ENCODE peak calls at places on chromosomes 6 and 20, in five cellular contexts. G is cardiac muscle cell, L is fibroblast of lung, N is pancreas, B is stomach. X is an unnamed sample.

GRCh38 chr6:121800047-121800446 is 364.6 kb downstream of the GJA1 start:
- DNase-seq in L (no peak), N (no peak), G (no peak), B (no peak), X (no peak)

GRCh38 chr6:16540804-16541752 is 220.2 kb downstream of the ATXN1 start:
- DNase-seq in N (no peak), B (no peak), L (peak; percentile 33), G (peak; percentile 35), X (peak; percentile 54)

GRCh38 chr6:7449018-7449417 is 59.4 kb downstream of the RIOK1 start:
- DNase-seq in B (no peak), L (no peak), N (no peak), G (no peak), X (no peak)

GRCh38 chr6:137793805-137794508 is 73.1 kb upstream of the TNFAIP3 start:
- DNase-seq in B (no peak), N (no peak), L (no peak), G (no peak), X (no peak)

GRCh38 chr20:44799691-44800090 is 10.7 kb downstream of the RIMS4 start:
- DNase-seq in L (no peak), N (no peak), G (no peak), B (no peak), X (no peak)

GRCh38 chr6:135750081-135750480 is 101.4 kb upstream of the PDE7B start:
- DNase-seq in L (no peak), N (no peak), B (no peak), G (peak; percentile 48), X (no peak)

GRCh38 chr6:157063176-157063934 is 260.0 kb downstream of the TMEM242 start:
- DNase-seq in B (no peak), N (no peak), L (no peak), G (no peak), X (no peak)

GRCh38 chr6:160992323-160993314 is 1.1 kb downstream of the MAP3K4 start:
- DNase-seq in G (peak; percentile 81), L (peak; percentile 84), B (peak; percentile 35), N (peak; percentile 55), X (peak; percentile 37)

GRCh38 chr6:136775548-136775947 is 16.7 kb downstream of the MAP3K5 start:
- DNase-seq in N (no peak), L (peak; percentile 39), B (no peak), G (peak; percentile 59), X (no peak)

GRCh38 chr6:111589366-111589765 is 16.3 kb downstream of the TRAF3IP2 start:
- DNase-seq in G (peak; percentile 85), B (no peak), N (no peak), L (peak; percentile 96), X (no peak)

GRCh38 chr20:7879883-7880282 is 60.4 kb downstream of the HAO1 start:
- DNase-seq in L (peak; percentile 34), G (peak; percentile 37), B (no peak), N (no peak), X (no peak)

GRCh38 chr6:10740061-10740460 is 7.5 kb upstream of the TMEM14B start:
- DNase-seq in G (no peak), B (no peak), L (no peak), N (no peak), X (no peak)

GRCh38 chr6:36073587-36073986 is 46.0 kb downstream of the MAPK14 start:
- DNase-seq in N (no peak), B (no peak), L (no peak), G (no peak), X (no peak)

GRCh38 chr6:136717297-136717990 is 74.8 kb downstream of the MAP3K5 start:
- DNase-seq in N (no peak), B (no peak), G (peak; percentile 56), L (peak; percentile 23), X (no peak)

GRCh38 chr6:151070666-151071065 is 169.1 kb upstream of the AKAP12 start:
- DNase-seq in G (peak; percentile 67), L (peak; percentile 87), B (no peak), N (no peak), X (no peak)

GRCh38 chr20:25030649-25031026 is 27.3 kb downstream of the ACSS1 start:
- DNase-seq in B (no peak), L (no peak), G (no peak), N (no peak), X (no peak)

GRCh38 chr20:6994452-6994851 is 227.0 kb downstream of the BMP2 start:
- DNase-seq in G (peak; percentile 34), B (no peak), L (peak; percentile 50), N (no peak), X (no peak)

GRCh38 chr6:116572162-116572561 is 858 bp downstream of the RWDD1 start:
- DNase-seq in B (peak; percentile 34), N (peak; percentile 18), G (peak; percentile 45), L (peak; percentile 50), X (peak; percentile 26)

DNA sequence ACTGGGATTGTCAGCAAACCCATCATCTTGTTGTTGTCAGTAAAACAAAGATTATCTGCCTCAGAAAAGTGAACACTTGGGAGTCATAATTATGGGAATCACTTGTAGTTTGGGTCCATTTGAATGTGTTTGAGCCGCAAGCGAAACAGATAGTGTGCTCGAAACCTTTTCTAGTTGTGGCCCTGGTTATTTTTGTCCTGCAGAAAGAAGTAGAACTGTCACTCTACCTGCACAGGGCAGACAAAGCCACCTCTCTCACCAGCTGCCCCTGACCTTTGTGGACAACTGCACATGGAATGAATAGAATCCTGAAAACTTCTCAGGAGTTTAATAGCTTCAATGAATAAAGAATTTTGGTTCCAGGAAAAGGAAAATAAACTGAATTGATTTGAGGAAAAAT is 156.1 kb upstream of the CHD6 start:
- DNase-seq in N (no peak), L (no peak), B (no peak), G (no peak), X (no peak)
- TF ChIP-seq CTCF in N (no peak), L (no peak), B (no peak), G (no peak), X (no peak)

GRCh38 chr20:46089338-46090094 is at the start of gene NCOA5:
- DNase-seq in L (peak; percentile 96), G (peak; percentile 98), N (peak; percentile 96), B (peak; percentile 95), X (peak; percentile 96)

GRCh38 chr20:46084805-46085792 is 4.7 kb downstream of the NCOA5 start:
- DNase-seq in G (peak; percentile 72), B (peak; percentile 45), L (peak; percentile 62), N (no peak), X (no peak)

GRCh38 chr20:46089076-46089337 is 755 bp downstream of the NCOA5 start:
- DNase-seq in B (no peak), N (no peak), G (no peak), L (no peak), X (no peak)

GRCh38 chr20:46088409-46089075 is 1.2 kb downstream of the NCOA5 start:
- DNase-seq in N (no peak), B (no peak), G (peak; percentile 34), L (peak; percentile 12), X (peak; percentile 37)

GRCh38 chr20:46087161-46087560 is 2.6 kb downstream of the NCOA5 start:
- DNase-seq in B (no peak), G (peak; percentile 36), N (no peak), L (peak; percentile 43), X (no peak)
- H3K4me1 ChIP-seq in B (peaks cover 74% of the 10 kb centered on the region), G (peaks cover 40% of the 10 kb centered on the region), N (peaks cover 24% of the 10 kb centered on the region), L (peaks cover 5% of the 10 kb centered on the region), X (peaks cover 64% of the 10 kb centered on the region)

DNA sequence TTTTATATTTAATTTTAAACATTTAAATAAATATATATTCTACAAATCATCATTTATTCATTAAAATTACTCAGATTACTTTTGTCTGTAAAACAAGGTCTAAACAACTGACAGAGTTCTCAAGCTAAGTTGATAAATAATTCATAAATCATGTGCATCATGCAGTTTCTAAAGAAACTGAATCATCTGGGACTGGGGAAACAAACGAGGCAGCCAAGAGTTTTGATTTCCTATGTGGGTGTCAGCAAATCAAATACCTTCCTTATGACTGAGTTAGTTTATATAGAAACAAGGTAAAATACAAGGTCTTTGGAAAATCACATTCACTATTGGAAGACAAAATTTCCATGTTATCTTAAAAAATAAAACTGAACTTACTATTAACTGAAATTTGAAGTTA is 149.9 kb upstream of the BEND6 start:
- DNase-seq in B (no peak), L (peak; percentile 55), G (peak; percentile 44), N (no peak), X (no peak)
- H3K4me3 ChIP-seq in B (no peak overlapping the region), L (no peak overlapping the region), G (no peak overlapping the region), N (no peak overlapping the region), X (no peak overlapping the region)

DNA sequence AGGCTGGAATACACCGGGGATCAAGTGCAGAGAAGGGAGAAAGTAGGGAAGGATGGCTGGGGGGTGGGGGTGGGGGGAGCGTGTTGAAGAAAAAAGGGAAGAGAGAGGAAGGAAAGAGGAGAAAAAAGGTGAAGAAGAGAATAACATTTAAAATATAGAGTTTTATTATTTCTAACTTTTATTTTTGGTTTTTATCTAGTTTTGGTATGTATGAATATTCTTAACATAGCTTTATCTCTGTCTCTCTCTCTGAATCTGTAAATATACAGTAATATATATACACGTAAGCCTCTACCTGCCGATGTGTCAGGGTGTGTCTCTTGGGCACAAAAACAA is 30.0 kb downstream of the HLA-F start:
- DNase-seq in B (no peak), N (no peak), G (no peak), L (no peak), X (no peak)
- TF ChIP-seq CTCF in B (no peak), N (no peak), G (no peak), L (no peak), X (peak; percentile 14)

GRCh38 chr6:170294813-170295518 is 4.1 kb upstream of the DLL1 start:
- DNase-seq in L (no peak), N (no peak), G (no peak), B (no peak), X (no peak)
- H3K4me1 ChIP-seq in L (peaks cover 2% of the 10 kb centered on the region), N (peaks cover 27% of the 10 kb centered on the region), G (peaks cover 3% of the 10 kb centered on the region), B (peaks cover 72% of the 10 kb centered on the region), X (peaks cover 43% of the 10 kb centered on the region)

DNA sequence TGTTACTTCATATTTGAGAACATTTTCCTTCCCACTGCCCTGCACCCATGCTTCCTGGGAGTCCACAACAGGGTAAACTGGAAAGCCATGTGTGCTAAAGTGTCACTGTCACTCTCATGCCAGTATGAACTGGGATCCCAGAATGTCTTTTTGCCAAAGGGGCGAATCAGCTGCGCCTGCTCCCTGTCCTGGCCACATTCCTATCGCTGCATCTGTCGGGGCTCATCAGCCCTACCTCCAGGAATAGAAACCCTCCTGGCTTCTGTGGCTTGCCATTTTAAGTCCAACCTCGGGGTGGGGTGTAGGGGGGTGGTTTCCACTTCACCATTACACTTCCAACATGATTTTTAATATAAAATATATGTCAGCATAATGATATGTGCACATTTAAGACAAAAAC is 933 bp downstream of the KLHL31 start:
- DNase-seq in L (no peak), B (no peak), G (no peak), N (no peak), X (no peak)
- H3K4me3 ChIP-seq in L (no peak overlapping the region), B (no peak overlapping the region), G (peak overlapping the region; percentile 39), N (no peak overlapping the region), X (no peak overlapping the region)

DNA sequence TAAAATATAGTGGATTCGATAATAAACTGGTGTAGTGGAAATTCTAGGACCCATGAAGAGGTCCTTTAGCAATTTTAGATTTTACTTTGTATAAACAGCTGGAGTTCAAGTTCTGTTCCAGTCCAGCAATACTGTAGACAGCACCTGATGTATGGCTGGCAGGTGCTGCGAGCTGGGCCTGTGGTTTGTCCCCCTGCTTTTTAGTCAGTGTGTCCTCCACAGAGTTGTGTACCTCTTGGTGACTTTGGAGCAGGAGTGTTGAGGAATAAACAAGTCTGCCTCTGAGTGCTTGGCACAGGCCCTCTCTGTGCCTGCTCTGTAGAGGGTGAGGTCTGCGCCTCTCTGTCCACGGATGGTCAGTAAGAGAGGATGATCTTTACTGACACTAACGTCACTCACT is 13.8 kb downstream of the STX16 start:
- DNase-seq in B (no peak), L (no peak), N (no peak), G (no peak), X (no peak)
- TF ChIP-seq CTCF in B (no peak), L (no peak), N (no peak), G (no peak), X (no peak)

X was measured in thyroid gland.